ENCODE peak calls at places on chromosomes 16 and 17, in ten cellular contexts. One of them, this sample, is unnamed.

GRCh38 chr17:9918804-9919352 is 13.8 kb upstream of the RCVRN start:
- DNase-seq in sigmoid colon: no peak
- DNase-seq in suprapubic skin: no peak
- DNase-seq in H1: no peak
- DNase-seq in transverse colon: no peak
- DNase-seq in prostate gland: no peak
- DNase-seq in HCT116: no peak
- DNase-seq in spleen: no peak
- DNase-seq in stomach: no peak
- DNase-seq in GM12878: no peak
- DNase-seq in this sample: no peak

GRCh38 chr17:68293490-68294195 is 2.3 kb downstream of the ARSG start:
- DNase-seq in sigmoid colon: no peak
- DNase-seq in suprapubic skin: no peak
- DNase-seq in H1: no peak
- DNase-seq in transverse colon: no peak
- DNase-seq in prostate gland: no peak
- DNase-seq in HCT116: no peak
- DNase-seq in spleen: no peak
- DNase-seq in stomach: no peak
- DNase-seq in GM12878: no peak
- DNase-seq in this sample: no peak

GRCh38 chr16:3467920-3468319 is 24.4 kb downstream of the NAA60 start:
- DNase-seq in sigmoid colon: no peak
- DNase-seq in suprapubic skin: no peak
- DNase-seq in H1: no peak
- DNase-seq in transverse colon: no peak
- DNase-seq in prostate gland: no peak
- DNase-seq in HCT116: no peak
- DNase-seq in spleen: no peak
- DNase-seq in stomach: no peak
- DNase-seq in GM12878: no peak
- DNase-seq in this sample: no peak

GRCh38 chr16:57988929-57989328 is 11.5 kb downstream of the ZNF319 start:
- DNase-seq in sigmoid colon: peak; percentile 65
- DNase-seq in suprapubic skin: peak; percentile 57
- DNase-seq in H1: no peak
- DNase-seq in transverse colon: no peak
- DNase-seq in prostate gland: peak; percentile 84
- DNase-seq in HCT116: no peak
- DNase-seq in spleen: peak; percentile 32
- DNase-seq in stomach: no peak
- DNase-seq in GM12878: no peak
- DNase-seq in this sample: no peak

GRCh38 chr17:82912571-82913089 is 72.8 kb upstream of the ZNF750 start:
- DNase-seq in sigmoid colon: no peak
- DNase-seq in suprapubic skin: no peak
- DNase-seq in H1: no peak
- DNase-seq in transverse colon: no peak
- DNase-seq in prostate gland: no peak
- DNase-seq in HCT116: no peak
- DNase-seq in spleen: no peak
- DNase-seq in stomach: no peak
- DNase-seq in GM12878: no peak
- DNase-seq in this sample: no peak

GRCh38 chr16:66188786-66189725 is 177.4 kb upstream of the CDH5 start:
- DNase-seq in sigmoid colon: no peak
- DNase-seq in suprapubic skin: no peak
- DNase-seq in H1: peak; percentile 30
- DNase-seq in transverse colon: no peak
- DNase-seq in prostate gland: no peak
- DNase-seq in HCT116: no peak
- DNase-seq in spleen: no peak
- DNase-seq in stomach: no peak
- DNase-seq in GM12878: no peak
- DNase-seq in this sample: peak; percentile 55

GRCh38 chr16:19804538-19805323 is 79.9 kb downstream of the GPRC5B start:
- DNase-seq in sigmoid colon: peak; percentile 80
- DNase-seq in suprapubic skin: peak; percentile 81
- DNase-seq in H1: peak; percentile 55
- DNase-seq in transverse colon: peak; percentile 41
- DNase-seq in prostate gland: peak; percentile 15
- DNase-seq in HCT116: no peak
- DNase-seq in spleen: no peak
- DNase-seq in stomach: peak; percentile 77
- DNase-seq in GM12878: no peak
- DNase-seq in this sample: no peak

GRCh38 chr17:47728214-47728877 is 4.7 kb upstream of the TBX21 start:
- DNase-seq in sigmoid colon: no peak
- DNase-seq in suprapubic skin: peak; percentile 17
- DNase-seq in H1: no peak
- DNase-seq in transverse colon: no peak
- DNase-seq in prostate gland: no peak
- DNase-seq in HCT116: no peak
- DNase-seq in spleen: peak; percentile 33
- DNase-seq in stomach: no peak
- DNase-seq in GM12878: no peak
- DNase-seq in this sample: no peak

DNA sequence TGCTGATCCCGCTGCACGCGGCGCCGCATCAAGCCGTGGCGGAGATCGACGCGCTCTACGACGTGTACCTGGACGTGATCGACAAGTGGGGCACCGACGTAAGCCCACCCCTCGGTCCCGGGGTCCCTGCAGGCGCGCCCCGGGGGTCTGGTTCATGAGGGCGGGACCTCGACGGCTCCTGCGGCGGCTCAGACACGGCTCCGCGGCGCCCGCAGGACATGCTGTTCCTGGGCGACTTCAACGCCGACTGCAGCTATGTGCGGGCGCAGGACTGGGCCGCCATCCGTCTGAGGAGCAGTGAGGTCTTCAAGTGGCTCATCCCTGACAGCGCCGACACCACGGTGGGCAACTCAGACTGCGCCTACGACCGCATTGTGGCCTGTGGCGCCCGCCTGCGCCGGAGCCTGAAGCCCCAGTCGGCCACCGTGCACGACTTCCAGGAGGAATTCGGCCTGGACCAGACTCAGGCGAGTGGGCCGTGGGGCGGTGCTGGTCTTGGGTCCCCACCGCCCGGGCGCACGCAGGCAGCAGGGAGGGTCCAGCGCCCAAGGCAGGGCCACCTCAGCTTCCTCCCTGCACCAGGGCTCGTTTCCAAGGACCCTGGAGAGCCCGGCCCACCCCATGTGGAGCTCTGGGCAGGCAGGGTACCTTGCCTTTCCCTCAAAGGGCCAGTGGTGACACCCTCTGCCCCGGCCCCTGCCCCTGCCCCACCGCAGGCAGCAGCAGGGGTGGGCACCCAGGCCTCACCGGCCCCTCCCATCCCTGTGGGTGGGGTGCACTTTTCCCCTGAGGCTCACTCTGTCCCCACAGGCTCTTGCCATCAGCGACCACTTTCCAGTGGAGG is 1.5 kb downstream of the DNASE1L2 start:
- DNase-seq in sigmoid colon: peak; percentile 67
- DNase-seq in suprapubic skin: peak; percentile 62
- DNase-seq in H1: peak; percentile 68
- DNase-seq in transverse colon: no peak
- DNase-seq in prostate gland: no peak
- DNase-seq in HCT116: no peak
- DNase-seq in spleen: no peak
- DNase-seq in stomach: no peak
- DNase-seq in GM12878: no peak
- DNase-seq in this sample: no peak
- TF ChIP-seq POLR2AphosphoS5 in sigmoid colon: peak; percentile 40
- TF ChIP-seq POLR2AphosphoS5 in suprapubic skin: no peak
- TF ChIP-seq POLR2AphosphoS5 in H1: peak; percentile 48
- TF ChIP-seq POLR2AphosphoS5 in transverse colon: no peak
- TF ChIP-seq POLR2AphosphoS5 in prostate gland: no peak
- TF ChIP-seq POLR2AphosphoS5 in HCT116: no peak
- TF ChIP-seq POLR2AphosphoS5 in spleen: peak; percentile 50
- TF ChIP-seq POLR2AphosphoS5 in stomach: no peak
- TF ChIP-seq POLR2AphosphoS5 in GM12878: no peak
- TF ChIP-seq POLR2AphosphoS5 in this sample: no peak

DNA sequence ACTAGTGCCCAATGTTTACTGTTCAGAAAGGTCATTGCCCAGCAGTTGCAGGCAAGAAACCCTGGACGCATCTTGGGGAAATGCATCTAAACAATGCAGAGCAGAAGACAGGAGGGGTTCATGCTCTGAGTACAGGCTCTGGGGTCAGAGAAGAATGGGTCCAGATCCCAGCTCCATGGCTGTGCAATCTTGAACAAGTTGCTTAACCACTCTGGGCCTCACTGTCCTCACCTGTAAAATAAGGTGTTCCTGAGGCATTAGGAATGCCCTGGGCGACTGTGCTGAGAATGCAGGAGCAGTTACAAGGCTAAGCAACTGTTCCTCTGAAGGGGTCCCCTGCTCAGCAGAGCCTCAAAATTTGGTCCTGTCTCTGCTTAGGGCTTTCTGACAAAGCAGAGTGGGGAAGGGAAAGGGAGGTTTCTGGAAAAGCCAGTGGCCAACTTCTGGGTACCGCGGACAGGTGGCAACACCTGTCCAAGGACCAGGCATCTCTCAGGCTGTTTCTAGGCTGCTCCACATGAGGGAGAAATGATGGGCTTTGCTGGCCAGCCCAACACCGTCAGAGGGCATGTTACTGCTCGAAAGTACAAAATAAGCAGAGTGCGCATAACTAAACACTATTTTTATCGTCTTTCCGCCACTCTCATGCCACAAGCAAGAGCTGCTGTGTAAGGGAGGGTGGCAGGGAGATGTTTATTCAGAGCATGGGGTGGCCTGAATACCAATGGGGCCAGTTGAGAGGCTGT is 176.8 kb downstream of the XYLT1 start:
- DNase-seq in sigmoid colon: no peak
- DNase-seq in suprapubic skin: no peak
- DNase-seq in H1: no peak
- DNase-seq in transverse colon: no peak
- DNase-seq in prostate gland: no peak
- DNase-seq in HCT116: no peak
- DNase-seq in spleen: no peak
- DNase-seq in stomach: no peak
- DNase-seq in GM12878: no peak
- DNase-seq in this sample: no peak
- TF ChIP-seq CTCF in sigmoid colon: no peak
- TF ChIP-seq CTCF in suprapubic skin: no peak
- TF ChIP-seq CTCF in H1: peak; percentile 30
- TF ChIP-seq CTCF in transverse colon: no peak
- TF ChIP-seq CTCF in prostate gland: no peak
- TF ChIP-seq CTCF in HCT116: peak; percentile 16
- TF ChIP-seq CTCF in spleen: no peak
- TF ChIP-seq CTCF in stomach: no peak
- TF ChIP-seq CTCF in GM12878: no peak
- TF ChIP-seq CTCF in this sample: no peak

DNA sequence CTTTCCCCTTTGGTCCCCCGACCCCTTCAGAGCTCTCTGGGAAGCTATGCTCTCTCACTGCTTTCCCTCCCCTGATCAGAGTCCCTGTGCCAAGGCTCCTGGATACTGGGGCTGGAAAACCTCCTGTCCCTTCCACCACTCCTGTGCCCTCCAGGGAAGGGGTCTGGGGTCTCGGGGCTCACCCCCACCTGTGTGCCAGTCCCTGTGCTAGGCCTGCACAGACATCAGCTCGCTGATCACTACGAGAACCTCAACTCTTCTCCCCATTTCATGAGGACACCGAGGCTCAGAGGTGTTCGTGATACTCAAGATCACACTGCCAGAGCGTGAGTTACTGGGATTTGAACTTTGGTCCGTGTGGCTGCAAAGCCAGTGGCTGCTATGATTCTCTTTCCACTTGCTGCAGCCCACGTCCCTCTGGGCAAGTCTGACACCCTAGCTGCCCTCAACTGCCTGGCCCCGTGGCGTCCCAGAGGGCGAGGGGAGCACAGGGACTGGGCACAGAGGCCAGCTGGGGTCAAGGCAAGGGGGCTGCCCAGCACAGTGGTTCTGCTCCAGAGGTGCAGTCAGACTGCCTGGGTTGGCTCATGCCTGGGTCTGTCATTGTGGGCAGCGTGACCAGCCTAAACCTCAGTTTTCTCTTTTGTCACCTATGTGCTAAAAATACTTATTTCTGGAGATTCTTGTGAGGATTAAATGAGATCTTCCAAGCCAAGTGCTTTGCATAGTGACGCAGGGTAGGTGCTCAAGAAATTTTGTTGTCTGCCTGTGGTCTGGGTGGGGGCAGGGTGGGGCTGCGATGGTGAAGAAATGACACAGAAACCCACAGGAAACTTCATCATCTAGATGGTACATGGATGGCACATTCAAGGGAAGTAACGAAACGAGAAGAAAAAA is 43.9 kb upstream of the TOB1 start:
- DNase-seq in sigmoid colon: no peak
- DNase-seq in suprapubic skin: no peak
- DNase-seq in H1: no peak
- DNase-seq in transverse colon: no peak
- DNase-seq in prostate gland: no peak
- DNase-seq in HCT116: no peak
- DNase-seq in spleen: no peak
- DNase-seq in stomach: no peak
- DNase-seq in GM12878: no peak
- DNase-seq in this sample: no peak
- TF ChIP-seq POLR2A in sigmoid colon: no peak
- TF ChIP-seq POLR2A in suprapubic skin: no peak
- TF ChIP-seq POLR2A in H1: no peak
- TF ChIP-seq POLR2A in transverse colon: no peak
- TF ChIP-seq POLR2A in prostate gland: no peak
- TF ChIP-seq POLR2A in HCT116: no peak
- TF ChIP-seq POLR2A in spleen: no peak
- TF ChIP-seq POLR2A in stomach: no peak
- TF ChIP-seq POLR2A in GM12878: no peak
- TF ChIP-seq POLR2A in this sample: no peak

GRCh38 chr17:80261159-80261894 is 675 bp downstream of the RNF213 start:
- DNase-seq in sigmoid colon: peak; percentile 78
- DNase-seq in suprapubic skin: no peak
- DNase-seq in H1: peak; percentile 86
- DNase-seq in transverse colon: peak; percentile 62
- DNase-seq in prostate gland: peak; percentile 61
- DNase-seq in HCT116: no peak
- DNase-seq in spleen: peak; percentile 94
- DNase-seq in stomach: peak; percentile 49
- DNase-seq in GM12878: no peak
- DNase-seq in this sample: no peak

GRCh38 chr17:80260791-80261158 is at the start of gene RNF213:
- DNase-seq in sigmoid colon: no peak
- DNase-seq in suprapubic skin: no peak
- DNase-seq in H1: peak; percentile 66
- DNase-seq in transverse colon: peak; percentile 75
- DNase-seq in prostate gland: peak; percentile 29
- DNase-seq in HCT116: no peak
- DNase-seq in spleen: peak; percentile 95
- DNase-seq in stomach: peak; percentile 68
- DNase-seq in GM12878: no peak
- DNase-seq in this sample: no peak

GRCh38 chr17:80261895-80262279 is 1.2 kb downstream of the RNF213 start:
- DNase-seq in sigmoid colon: no peak
- DNase-seq in suprapubic skin: no peak
- DNase-seq in H1: no peak
- DNase-seq in transverse colon: no peak
- DNase-seq in prostate gland: no peak
- DNase-seq in HCT116: no peak
- DNase-seq in spleen: no peak
- DNase-seq in stomach: no peak
- DNase-seq in GM12878: no peak
- DNase-seq in this sample: no peak

GRCh38 chr17:80257716-80258213 is 2.9 kb upstream of the RNF213 start:
- DNase-seq in sigmoid colon: no peak
- DNase-seq in suprapubic skin: no peak
- DNase-seq in H1: no peak
- DNase-seq in transverse colon: peak; percentile 68
- DNase-seq in prostate gland: no peak
- DNase-seq in HCT116: no peak
- DNase-seq in spleen: no peak
- DNase-seq in stomach: no peak
- DNase-seq in GM12878: no peak
- DNase-seq in this sample: no peak

GRCh38 chr17:80259642-80260535 is 763 bp upstream of the RNF213 start:
- DNase-seq in sigmoid colon: peak; percentile 84
- DNase-seq in suprapubic skin: peak; percentile 78
- DNase-seq in H1: peak; percentile 81
- DNase-seq in transverse colon: peak; percentile 73
- DNase-seq in prostate gland: peak; percentile 60
- DNase-seq in HCT116: no peak
- DNase-seq in spleen: peak; percentile 95
- DNase-seq in stomach: peak; percentile 66
- DNase-seq in GM12878: no peak
- DNase-seq in this sample: no peak
- TF ChIP-seq POLR2AphosphoS5 in sigmoid colon: peak; percentile 43
- TF ChIP-seq POLR2AphosphoS5 in suprapubic skin: no peak
- TF ChIP-seq POLR2AphosphoS5 in H1: no peak
- TF ChIP-seq POLR2AphosphoS5 in transverse colon: no peak
- TF ChIP-seq POLR2AphosphoS5 in prostate gland: no peak
- TF ChIP-seq POLR2AphosphoS5 in HCT116: peak; percentile 54
- TF ChIP-seq POLR2AphosphoS5 in spleen: peak; percentile 75
- TF ChIP-seq POLR2AphosphoS5 in stomach: peak; percentile 42
- TF ChIP-seq POLR2AphosphoS5 in GM12878: no peak
- TF ChIP-seq POLR2AphosphoS5 in this sample: no peak